ENCODE peak calls at places on chromosomes 6 and 20, in seven cellular contexts. One of them, this sample, is unnamed.

GRCh38 chr6:24719125-24719931 is at the start of gene C6orf62:
- DNase-seq in T-helper 2 cell: peak; percentile 45
- DNase-seq in GM19239: no peak
- DNase-seq in WERI-Rb-1: peak; percentile 44
- DNase-seq in stomach: peak; percentile 40
- DNase-seq in H54: no peak
- DNase-seq in A172: peak; percentile 30
- DNase-seq in this sample: no peak

GRCh38 chr6:109794201-109794926 is 103.3 kb downstream of the FIG4 start:
- DNase-seq in T-helper 2 cell: no peak
- DNase-seq in GM19239: no peak
- DNase-seq in WERI-Rb-1: no peak
- DNase-seq in stomach: no peak
- DNase-seq in H54: peak; percentile 7
- DNase-seq in A172: peak; percentile 82
- DNase-seq in this sample: peak; percentile 36

GRCh38 chr6:40545954-40546353 is 41.2 kb downstream of the LRFN2 start:
- DNase-seq in T-helper 2 cell: no peak
- DNase-seq in GM19239: no peak
- DNase-seq in WERI-Rb-1: no peak
- DNase-seq in stomach: no peak
- DNase-seq in H54: no peak
- DNase-seq in A172: no peak
- DNase-seq in this sample: no peak

GRCh38 chr6:122609881-122610689 is at the start of gene PKIB:
- DNase-seq in T-helper 2 cell: peak; percentile 13
- DNase-seq in GM19239: peak; percentile 40
- DNase-seq in WERI-Rb-1: peak; percentile 89
- DNase-seq in stomach: peak; percentile 90
- DNase-seq in H54: peak; percentile 52
- DNase-seq in A172: peak; percentile 41
- DNase-seq in this sample: peak; percentile 34

GRCh38 chr6:166907373-166907841 is 48.9 kb downstream of the RNASET2 start:
- DNase-seq in T-helper 2 cell: no peak
- DNase-seq in GM19239: peak; percentile 54
- DNase-seq in WERI-Rb-1: no peak
- DNase-seq in stomach: no peak
- DNase-seq in H54: no peak
- DNase-seq in A172: no peak
- DNase-seq in this sample: no peak

GRCh38 chr6:108966855-108967755 is 118.9 kb downstream of the ARMC2 start:
- DNase-seq in T-helper 2 cell: no peak
- DNase-seq in GM19239: no peak
- DNase-seq in WERI-Rb-1: peak; percentile 17
- DNase-seq in stomach: peak; percentile 41
- DNase-seq in H54: peak; percentile 26
- DNase-seq in A172: peak; percentile 71
- DNase-seq in this sample: no peak

GRCh38 chr20:8356850-8357249 is 224.8 kb downstream of the PLCB1 start:
- DNase-seq in T-helper 2 cell: no peak
- DNase-seq in GM19239: no peak
- DNase-seq in WERI-Rb-1: no peak
- DNase-seq in stomach: no peak
- DNase-seq in H54: no peak
- DNase-seq in A172: no peak
- DNase-seq in this sample: no peak

GRCh38 chr6:51352506-51353029 is 533.9 kb downstream of the TFAP2B start:
- DNase-seq in T-helper 2 cell: no peak
- DNase-seq in GM19239: no peak
- DNase-seq in WERI-Rb-1: no peak
- DNase-seq in stomach: no peak
- DNase-seq in H54: no peak
- DNase-seq in A172: no peak
- DNase-seq in this sample: peak; percentile 3

GRCh38 chr6:101851911-101852310 is 458.4 kb downstream of the GRIK2 start:
- DNase-seq in T-helper 2 cell: no peak
- DNase-seq in GM19239: no peak
- DNase-seq in WERI-Rb-1: no peak
- DNase-seq in stomach: no peak
- DNase-seq in H54: no peak
- DNase-seq in A172: no peak
- DNase-seq in this sample: no peak

GRCh38 chr6:3697609-3698008 is 53.9 kb downstream of the PXDC1 start:
- DNase-seq in T-helper 2 cell: no peak
- DNase-seq in GM19239: no peak
- DNase-seq in WERI-Rb-1: no peak
- DNase-seq in stomach: no peak
- DNase-seq in H54: peak; percentile 32
- DNase-seq in A172: peak; percentile 85
- DNase-seq in this sample: no peak

GRCh38 chr6:112429226-112429625 is 82.1 kb downstream of the RFPL4B start:
- DNase-seq in T-helper 2 cell: no peak
- DNase-seq in GM19239: no peak
- DNase-seq in WERI-Rb-1: no peak
- DNase-seq in stomach: no peak
- DNase-seq in H54: no peak
- DNase-seq in A172: peak; percentile 5
- DNase-seq in this sample: no peak

GRCh38 chr6:156379392-156379910 is 397.7 kb upstream of the ARID1B start:
- DNase-seq in T-helper 2 cell: no peak
- DNase-seq in GM19239: no peak
- DNase-seq in WERI-Rb-1: no peak
- DNase-seq in stomach: no peak
- DNase-seq in H54: no peak
- DNase-seq in A172: peak; percentile 14
- DNase-seq in this sample: no peak

GRCh38 chr6:650098-650497 is 6.8 kb downstream of the HUS1B start:
- DNase-seq in T-helper 2 cell: no peak
- DNase-seq in GM19239: no peak
- DNase-seq in WERI-Rb-1: no peak
- DNase-seq in stomach: no peak
- DNase-seq in H54: no peak
- DNase-seq in A172: no peak
- DNase-seq in this sample: no peak

GRCh38 chr6:35151472-35151871 is 10.3 kb upstream of the TCP11 start:
- DNase-seq in T-helper 2 cell: no peak
- DNase-seq in GM19239: no peak
- DNase-seq in WERI-Rb-1: no peak
- DNase-seq in stomach: no peak
- DNase-seq in H54: no peak
- DNase-seq in A172: no peak
- DNase-seq in this sample: no peak

GRCh38 chr6:143940011-143940597 is 68.0 kb downstream of the PLAGL1 start:
- DNase-seq in T-helper 2 cell: peak; percentile 25
- DNase-seq in GM19239: peak; percentile 59
- DNase-seq in WERI-Rb-1: peak; percentile 57
- DNase-seq in stomach: peak; percentile 49
- DNase-seq in H54: peak; percentile 15
- DNase-seq in A172: peak; percentile 60
- DNase-seq in this sample: no peak

GRCh38 chr20:8144282-8145245 is 12.5 kb downstream of the PLCB1 start:
- DNase-seq in T-helper 2 cell: no peak
- DNase-seq in GM19239: no peak
- DNase-seq in WERI-Rb-1: no peak
- DNase-seq in stomach: no peak
- DNase-seq in H54: no peak
- DNase-seq in A172: no peak
- DNase-seq in this sample: no peak

GRCh38 chr6:143187173-143187908 is 126.7 kb downstream of the AIG1 start:
- DNase-seq in T-helper 2 cell: no peak
- DNase-seq in GM19239: no peak
- DNase-seq in WERI-Rb-1: no peak
- DNase-seq in stomach: no peak
- DNase-seq in H54: no peak
- DNase-seq in A172: no peak
- DNase-seq in this sample: no peak

GRCh38 chr6:126923807-126924206 is 194.7 kb upstream of the RSPO3 start:
- DNase-seq in T-helper 2 cell: no peak
- DNase-seq in GM19239: no peak
- DNase-seq in WERI-Rb-1: no peak
- DNase-seq in stomach: no peak
- DNase-seq in H54: no peak
- DNase-seq in A172: no peak
- DNase-seq in this sample: no peak

GRCh38 chr6:25959890-25960531 is 2.6 kb upstream of the TRIM38 start:
- DNase-seq in T-helper 2 cell: no peak
- DNase-seq in GM19239: no peak
- DNase-seq in WERI-Rb-1: no peak
- DNase-seq in stomach: no peak
- DNase-seq in H54: no peak
- DNase-seq in A172: no peak
- DNase-seq in this sample: no peak

GRCh38 chr6:130158061-130158460 is 64.7 kb downstream of the SAMD3 start:
- DNase-seq in T-helper 2 cell: no peak
- DNase-seq in GM19239: no peak
- DNase-seq in WERI-Rb-1: no peak
- DNase-seq in stomach: no peak
- DNase-seq in H54: no peak
- DNase-seq in A172: no peak
- DNase-seq in this sample: no peak

GRCh38 chr6:168155193-168155592 is 76.2 kb upstream of the FRMD1 start:
- DNase-seq in T-helper 2 cell: no peak
- DNase-seq in GM19239: no peak
- DNase-seq in WERI-Rb-1: no peak
- DNase-seq in stomach: no peak
- DNase-seq in H54: no peak
- DNase-seq in A172: peak; percentile 66
- DNase-seq in this sample: no peak